ENCODE peak calls at places on chromosomes 5 and 9, in five cellular contexts. Q, Z, J, N and R are unnamed samples.
A peak's percentile ranks its signal among the peaks of the same experiment; 100 is the strongest.

GRCh38 chr5:1152771-1153282 is 41.0 kb upstream of the SLC12A7 start:
- DNase-seq in N (no peak), Q (no peak), J (no peak), Z (no peak), R (peak; percentile 43)

GRCh38 chr5:67004730-67005350 is 191.8 kb downstream of the CD180 start:
- DNase-seq in J (no peak), Z (no peak), Q (no peak), N (no peak), R (no peak)

GRCh38 chr5:142697356-142697807 is 11.5 kb upstream of the FGF1 start:
- DNase-seq in Z (peak; percentile 27), Q (no peak), J (peak; percentile 90), N (no peak), R (no peak)

GRCh38 chr5:79924936-79925893 is 65.8 kb downstream of the MTX3 start:
- DNase-seq in Z (no peak), N (peak; percentile 66), J (peak; percentile 20), Q (no peak), R (peak; percentile 9)

GRCh38 chr5:74409166-74409706 is 231.3 kb downstream of the ENC1 start:
- DNase-seq in N (no peak), J (no peak), Z (peak; percentile 86), Q (no peak), R (no peak)

GRCh38 chr9:114216976-114217375 is 61.6 kb downstream of the COL27A1 start:
- DNase-seq in Q (no peak), N (no peak), Z (no peak), J (no peak), R (no peak)

GRCh38 chr9:112308576-112308975 is 24.8 kb downstream of the PTBP3 start:
- DNase-seq in N (no peak), J (no peak), Z (no peak), Q (no peak), R (no peak)

GRCh38 chr5:60196382-60197113 is 303.0 kb upstream of the PDE4D start:
- DNase-seq in J (peak; percentile 94), N (peak; percentile 99), Z (peak; percentile 65), Q (peak; percentile 56), R (peak; percentile 58)

GRCh38 chr5:73135429-73136276 is 15.3 kb downstream of the TMEM171 start:
- DNase-seq in N (no peak), Z (no peak), Q (no peak), J (no peak), R (no peak)

GRCh38 chr9:17402309-17402708 is 176.6 kb upstream of the SH3GL2 start:
- DNase-seq in Q (no peak), Z (no peak), N (peak; percentile 48), J (peak; percentile 51), R (no peak)

GRCh38 chr5:166062719-166063118 is 2228.7 kb upstream of the WWC1 start:
- DNase-seq in J (no peak), Z (no peak), Q (no peak), N (no peak), R (no peak)

GRCh38 chr5:142425286-142426065 is 100.7 kb upstream of the SPRY4 start:
- DNase-seq in Z (no peak), N (no peak), J (no peak), Q (no peak), R (no peak)

GRCh38 chr5:154394328-154394727 is 51.5 kb upstream of the SAP30L start:
- DNase-seq in J (no peak), N (no peak), Z (no peak), Q (no peak), R (peak; percentile 50)

GRCh38 chr5:40017151-40017550 is 592.4 kb upstream of the DAB2 start:
- DNase-seq in Z (no peak), N (peak; percentile 73), Q (no peak), J (no peak), R (no peak)

GRCh38 chr9:126587187-126588185 is 26.2 kb upstream of the LMX1B start:
- DNase-seq in Q (no peak), Z (peak; percentile 44), N (no peak), J (peak; percentile 31), R (no peak)

GRCh38 chr9:114390952-114391351 is 3.2 kb upstream of the AKNA start:
- DNase-seq in Z (no peak), J (no peak), Q (no peak), N (no peak), R (no peak)

GRCh38 chr5:57581772-57582171 is 99.2 kb upstream of the ACTBL2 start:
- DNase-seq in Z (no peak), N (no peak), J (no peak), Q (no peak), R (no peak)

GRCh38 chr9:114745108-114745848 is 60.6 kb downstream of the TNFSF15 start:
- DNase-seq in N (no peak), J (peak; percentile 29), Z (no peak), Q (no peak), R (no peak)

GRCh38 chr9:34126207-34127034 is at the start of gene DCAF12:
- DNase-seq in N (peak; percentile 92), J (peak; percentile 94), Z (peak; percentile 93), Q (peak; percentile 89), R (peak; percentile 83)

GRCh38 chr5:72480836-72481235 is 26.4 kb downstream of the ZNF366 start:
- DNase-seq in N (no peak), J (no peak), Z (no peak), Q (peak; percentile 38), R (no peak)

GRCh38 chr9:134025606-134026541 is 593 bp downstream of the BRD3OS start:
- DNase-seq in Q (peak; percentile 38), Z (peak; percentile 59), J (peak; percentile 33), N (peak; percentile 32), R (peak; percentile 20)

GRCh38 chr9:118871531-118871930 is 497.7 kb downstream of the BRINP1 start:
- DNase-seq in Q (no peak), Z (no peak), N (no peak), J (no peak), R (no peak)

GRCh38 chr5:81288021-81288433 is 13.4 kb upstream of the ZCCHC9 start:
- DNase-seq in Q (no peak), N (no peak), J (no peak), Z (no peak), R (no peak)

GRCh38 chr9:89923961-89924504 is 319.2 kb downstream of the GADD45G start:
- DNase-seq in Z (no peak), Q (no peak), N (no peak), J (no peak), R (no peak)

GRCh38 chr5:74885170-74885569 is 19.0 kb upstream of the FAM169A start:
- DNase-seq in Z (no peak), J (no peak), Q (no peak), N (no peak), R (no peak)

GRCh38 chr5:38347040-38347763 is 88.8 kb downstream of the EGFLAM start:
- DNase-seq in J (no peak), N (peak; percentile 73), Z (no peak), Q (no peak), R (peak; percentile 29)

GRCh38 chr5:148841519-148841918 is 15.1 kb downstream of the ADRB2 start:
- DNase-seq in Z (no peak), J (no peak), Q (no peak), N (no peak), R (no peak)

GRCh38 chr5:148846930-148847329 is 20.5 kb downstream of the ADRB2 start:
- DNase-seq in Z (no peak), N (peak; percentile 67), J (no peak), Q (no peak), R (no peak)

GRCh38 chr5:148842161-148842560 is 15.8 kb downstream of the ADRB2 start:
- DNase-seq in Q (no peak), Z (no peak), J (no peak), N (no peak), R (no peak)

GRCh38 chr5:148843510-148844318 is 17.3 kb downstream of the ADRB2 start:
- DNase-seq in N (peak; percentile 36), Z (no peak), Q (no peak), J (peak; percentile 10), R (no peak)

GRCh38 chr5:148844433-148845279 is 18.2 kb downstream of the ADRB2 start:
- DNase-seq in N (no peak), Q (peak; percentile 37), J (no peak), Z (no peak), R (no peak)
- TF ChIP-seq CTCF in N (no peak), Q (no peak), J (no peak), Z (peak; percentile 6), R (no peak)

DNA sequence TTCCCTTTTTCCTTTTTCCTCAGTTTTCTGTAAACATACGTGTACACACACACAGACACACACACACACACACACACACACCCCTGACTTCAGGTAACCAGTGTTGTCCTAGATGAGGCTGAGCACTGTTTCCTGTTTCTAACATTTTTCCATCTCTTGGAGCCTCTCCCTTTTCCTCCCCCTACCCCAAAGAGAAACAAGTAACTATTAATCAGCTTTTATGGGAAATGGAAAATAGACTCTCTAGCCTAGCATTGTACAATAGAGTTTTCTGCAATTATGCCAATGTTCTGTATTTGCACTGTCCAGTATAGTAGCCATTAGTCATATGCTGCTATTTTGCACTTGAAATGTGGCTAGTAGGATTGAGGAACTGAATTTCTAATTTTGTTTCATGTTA is 33.1 kb downstream of the RAB3C start:
- DNase-seq in J (no peak), Z (no peak), Q (no peak), N (no peak), R (no peak)
- TF ChIP-seq CTCF in J (no peak), Z (no peak), Q (no peak), N (no peak), R (no peak)

GRCh38 chr9:1427856-1428255 is 377.7 kb downstream of the DMRT2 start:
- DNase-seq in J (no peak), N (no peak), Z (no peak), Q (no peak), R (no peak)

GRCh38 chr9:1434082-1434481 is 383.9 kb downstream of the DMRT2 start:
- DNase-seq in Q (no peak), Z (no peak), N (peak; percentile 22), J (no peak), R (no peak)

GRCh38 chr9:1429328-1429727 is 379.2 kb downstream of the DMRT2 start:
- DNase-seq in Q (no peak), N (peak; percentile 65), J (peak; percentile 1), Z (no peak), R (no peak)
- TF ChIP-seq CTCF in Q (no peak), N (peak; percentile 82), J (no peak), Z (no peak), R (no peak)

DNA sequence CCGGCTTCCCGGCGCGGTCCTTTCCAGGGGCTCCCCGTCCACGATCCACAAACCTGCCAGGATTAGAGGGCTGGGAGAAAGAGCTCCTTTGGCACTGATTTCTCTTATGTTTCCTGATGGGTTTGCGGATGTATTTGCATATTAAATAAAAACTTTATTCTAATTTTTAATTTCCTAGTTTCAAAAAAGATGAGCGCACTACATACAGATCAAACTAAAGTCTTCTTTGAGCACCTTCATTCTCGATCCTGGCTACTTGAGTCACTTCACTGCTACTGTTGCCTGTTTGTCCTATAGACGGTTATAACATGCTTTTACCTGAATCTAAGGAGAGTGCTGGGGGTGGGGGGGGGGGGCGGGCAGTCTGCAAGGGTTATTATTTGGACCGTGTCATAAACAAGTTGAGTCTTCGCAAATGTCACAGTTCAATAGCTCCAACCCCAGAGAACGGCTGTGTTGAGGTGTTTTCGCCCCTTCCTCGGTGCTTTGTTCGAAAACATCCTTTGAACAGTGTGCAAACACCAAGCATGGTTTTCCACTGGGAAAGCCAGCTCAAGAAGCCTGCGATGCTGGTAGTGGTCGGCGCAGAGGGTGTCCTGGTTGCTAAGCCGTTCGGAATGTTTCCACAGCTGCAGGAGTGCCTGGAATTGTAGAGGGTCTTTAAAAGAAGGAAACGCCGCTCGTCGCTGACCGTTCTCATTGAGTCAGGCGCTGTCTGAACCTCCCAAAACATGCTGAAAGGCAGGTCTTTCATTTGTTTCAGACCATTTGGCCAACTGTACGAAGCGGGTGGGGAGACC is 1.1 kb upstream of the STK10 start:
- DNase-seq in Q (no peak), J (no peak), N (no peak), Z (no peak), R (no peak)
- TF ChIP-seq CTCF in Q (no peak), J (no peak), N (no peak), Z (no peak), R (no peak)